ENCODE peak calls at places on chromosomes 11 and 22, in six cellular contexts. K is NB4, N is transverse colon, P is stomach, C is heart left ventricle, O is H54. M is an unnamed sample.

GRCh38 chr22:31248138-31248745 is 36.1 kb downstream of the LIMK2 start:
- DNase-seq in K (peak), N (peak), P (peak), C (peak), O (peak), M (peak)

GRCh38 chr11:1931326-1931725 is 11.8 kb downstream of the TNNT3 start:
- DNase-seq in K (no peak), N (no peak), P (no peak), C (peak), O (no peak), M (no peak)

GRCh38 chr11:35066783-35067476 is 72.0 kb upstream of the CD44 start:
- DNase-seq in K (peak), N (peak), P (no peak), C (no peak), O (no peak), M (no peak)

GRCh38 chr11:3920148-3920852 is 64.8 kb downstream of the STIM1 start:
- DNase-seq in K (peak), N (peak), P (peak), C (no peak), O (no peak), M (no peak)

GRCh38 chr11:2775083-2775625 is 75.4 kb upstream of the KCNQ1OT1 start:
- DNase-seq in K (no peak), N (no peak), P (peak), C (peak), O (no peak), M (peak)

GRCh38 chr11:64765841-64766682 is 6.3 kb upstream of the PYGM start:
- DNase-seq in K (no peak), N (no peak), P (no peak), C (no peak), O (no peak), M (no peak)

GRCh38 chr22:31604746-31605705 is 57.0 kb downstream of the PISD start:
- DNase-seq in K (peak), N (no peak), P (no peak), C (no peak), O (no peak), M (no peak)

GRCh38 chr11:114307524-114308203 is 11.5 kb downstream of the NNMT start:
- DNase-seq in K (peak), N (no peak), P (peak), C (peak), O (no peak), M (no peak)

GRCh38 chr11:65900125-65900898 is at the start of gene FOSL1:
- DNase-seq in K (peak), N (peak), P (peak), C (peak), O (no peak), M (peak)
- TF ChIP-seq POLR2A in K (peak), N (peak), P (no peak), C (no peak), O (peak), M (peak)

GRCh38 chr11:117717485-117718314 is 79.3 kb downstream of the DSCAML1 start:
- DNase-seq in K (no peak), N (peak), P (peak), C (peak), O (no peak), M (peak)
- TF ChIP-seq POLR2A in K (no peak), N (no peak), P (no peak), C (no peak), O (no peak), M (no peak)

GRCh38 chr22:37223965-37224551 is 11.8 kb upstream of the SSTR3 start:
- DNase-seq in K (no peak), N (no peak), P (no peak), C (no peak), O (no peak), M (no peak)
- TF ChIP-seq POLR2A in K (no peak), N (no peak), P (no peak), C (no peak), O (no peak), M (no peak)

DNA sequence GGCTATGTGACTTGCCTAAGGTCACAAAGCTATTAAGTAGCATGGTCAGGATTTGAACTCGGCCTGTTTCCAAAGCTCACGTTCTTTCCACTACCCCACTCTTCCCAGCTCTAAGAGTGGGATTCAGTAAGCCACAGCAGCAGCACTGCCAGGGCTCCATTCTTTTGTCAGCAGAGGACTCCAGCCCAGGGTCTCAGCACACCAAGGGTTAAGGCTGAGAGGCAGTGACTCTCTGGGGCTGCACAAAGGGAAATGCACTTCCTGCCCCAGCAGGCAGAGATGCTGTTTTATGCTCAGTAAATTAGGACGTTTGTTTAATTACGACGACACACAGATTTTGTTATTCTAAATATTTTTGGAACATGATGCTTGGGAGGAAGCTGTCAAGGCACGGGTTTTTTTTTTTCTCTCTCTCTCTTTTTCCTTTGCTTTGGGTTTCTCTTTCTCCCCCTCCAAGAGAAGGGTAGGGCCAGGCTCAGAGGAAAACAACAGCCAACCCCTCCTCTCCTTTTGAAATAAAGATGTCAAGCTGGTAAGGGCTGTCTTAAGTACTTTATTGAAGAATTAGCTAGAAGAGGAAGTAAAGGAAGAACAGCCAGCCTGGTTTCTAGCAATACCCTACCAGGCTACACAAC is 2.9 kb downstream of the MYH9 start:
- DNase-seq in K (peak), N (no peak), P (no peak), C (no peak), O (no peak), M (no peak)
- TF ChIP-seq POLR2A in K (no peak), N (peak), P (no peak), C (no peak), O (no peak), M (no peak)

GRCh38 chr11:73374130-73374529 is 2.1 kb upstream of the RELT start:
- DNase-seq in K (no peak), N (no peak), P (no peak), C (no peak), O (no peak), M (no peak)

GRCh38 chr11:73379189-73379880 is 3.1 kb downstream of the RELT start:
- DNase-seq in K (no peak), N (peak), P (peak), C (no peak), O (no peak), M (peak)

GRCh38 chr11:73376168-73376802 is at the start of gene RELT:
- DNase-seq in K (peak), N (peak), P (peak), C (peak), O (peak), M (peak)

GRCh38 chr11:73375830-73376167 is 400 bp upstream of the RELT start:
- DNase-seq in K (no peak), N (no peak), P (no peak), C (no peak), O (no peak), M (no peak)

GRCh38 chr11:73376803-73377629 is 817 bp downstream of the RELT start:
- DNase-seq in K (peak), N (peak), P (peak), C (peak), O (peak), M (no peak)
- TF ChIP-seq POLR2A in K (peak), N (peak), P (no peak), C (no peak), O (peak), M (peak)

DNA sequence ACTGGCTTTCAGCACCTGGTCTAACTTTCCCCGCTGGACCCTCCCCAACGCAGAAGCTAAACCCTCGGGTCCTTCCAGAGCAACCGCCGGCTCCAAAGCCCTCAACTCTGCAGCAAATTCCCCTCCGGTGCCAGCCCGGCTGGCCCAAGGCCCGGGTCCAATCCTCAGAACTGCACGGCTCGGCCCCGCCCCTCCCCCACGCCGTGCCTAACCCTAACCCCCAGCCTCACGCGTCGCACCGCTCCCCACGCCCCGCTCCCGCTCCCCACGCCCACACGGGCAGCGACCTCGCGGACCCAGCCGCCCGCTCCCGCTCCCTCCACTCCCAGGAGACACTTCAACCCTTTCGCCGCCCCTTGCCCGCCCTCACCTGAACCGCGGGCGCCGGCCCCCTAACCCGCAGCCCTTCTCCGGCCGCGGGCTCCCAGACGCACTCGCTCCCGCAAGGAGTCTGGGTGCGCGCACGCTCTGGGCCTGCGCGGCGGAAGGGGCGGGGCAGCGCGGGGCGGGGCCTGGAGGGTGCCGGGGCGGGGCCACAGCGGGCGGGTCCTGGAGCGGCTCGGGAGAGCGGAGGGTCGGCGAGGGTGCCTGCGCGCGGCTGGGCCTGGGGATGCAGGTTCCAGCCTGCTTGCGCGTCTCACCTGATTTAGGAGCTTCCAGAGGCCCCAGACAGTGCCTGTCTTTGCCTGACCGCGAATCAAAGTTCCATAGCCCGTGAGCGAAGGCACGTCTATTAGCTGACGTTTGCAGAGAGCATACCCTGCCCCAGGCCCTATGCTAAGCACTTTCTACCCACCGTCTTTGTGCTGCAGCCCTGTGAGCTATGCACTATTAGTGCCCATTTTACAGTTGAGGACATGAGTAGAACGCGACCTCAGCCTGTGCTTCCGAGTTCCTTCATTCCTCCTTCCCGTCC is at the start of gene NFRKB:
- DNase-seq in K (peak), N (peak), P (peak), C (peak), O (peak), M (peak)
- TF ChIP-seq POLR2A in K (peak), N (peak), P (no peak), C (no peak), O (peak), M (peak)

DNA sequence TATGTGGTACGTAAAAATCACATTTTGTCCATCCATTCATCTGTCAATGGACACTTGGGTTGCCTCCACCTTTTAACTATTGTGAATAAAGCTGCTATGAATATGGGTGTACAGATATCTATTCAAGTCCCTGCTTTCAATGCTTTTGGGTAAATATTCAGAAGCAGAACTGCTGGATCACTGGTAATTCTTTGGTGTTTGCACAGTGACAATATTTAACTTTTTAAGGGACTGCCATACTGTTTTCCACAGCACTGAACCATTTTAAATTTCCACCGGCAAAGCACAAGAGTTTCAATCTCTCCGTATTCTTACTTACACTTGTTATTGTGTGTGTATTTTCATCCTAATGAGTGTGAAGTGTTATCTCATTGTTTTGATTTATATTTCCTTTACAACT is 79.4 kb downstream of the RBFOX2 start:
- DNase-seq in K (no peak), N (no peak), P (no peak), C (no peak), O (no peak), M (no peak)
- TF ChIP-seq POLR2A in K (no peak), N (no peak), P (no peak), C (no peak), O (no peak), M (no peak)

M was measured in prostate gland.